ENCODE peak calls at places on chromosomes 12 and 14, in five cellular contexts. Z, M, F, V and D are unnamed samples.

GRCh38 chr12:64098709-64099354 is 123.3 kb downstream of the KICS2 start:
- DNase-seq in Z (no peak), M (peak), F (no peak), V (peak), D (no peak)

GRCh38 chr14:81432171-81432570 is 32.0 kb upstream of the STON2 start:
- DNase-seq in Z (no peak), M (no peak), F (no peak), V (no peak), D (no peak)

GRCh38 chr12:110345176-110345651 is 58.3 kb downstream of the ANAPC7 start:
- DNase-seq in Z (no peak), M (no peak), F (no peak), V (no peak), D (no peak)

GRCh38 chr12:124369055-124369900 is 74.4 kb downstream of the RFLNA start:
- DNase-seq in Z (no peak), M (no peak), F (no peak), V (peak), D (no peak)

GRCh38 chr14:29085546-29085945 is 319.0 kb downstream of the FOXG1 start:
- DNase-seq in Z (no peak), M (no peak), F (no peak), V (no peak), D (no peak)

GRCh38 chr12:32561931-32562341 is 117.2 kb upstream of the DNM1L start:
- DNase-seq in Z (no peak), M (peak), F (no peak), V (peak), D (no peak)

GRCh38 chr12:120361506-120362208 is 7.3 kb downstream of the MSI1 start:
- DNase-seq in Z (peak), M (no peak), F (no peak), V (peak), D (no peak)

GRCh38 chr14:68516235-68516634 is 276.6 kb downstream of the ZFP36L1 start:
- DNase-seq in Z (no peak), M (no peak), F (no peak), V (no peak), D (no peak)

GRCh38 chr12:78331764-78332163 is 501.1 kb downstream of the NAV3 start:
- DNase-seq in Z (no peak), M (no peak), F (no peak), V (no peak), D (no peak)

GRCh38 chr12:63103489-63104131 is 47.4 kb downstream of the AVPR1A start:
- DNase-seq in Z (peak), M (no peak), F (no peak), V (no peak), D (no peak)

GRCh38 chr12:46391630-46392029 is 19.1 kb upstream of the SLC38A2 start:
- DNase-seq in Z (no peak), M (no peak), F (no peak), V (no peak), D (no peak)

GRCh38 chr12:50246159-50246865 is 37.0 kb downstream of the LIMA1 start:
- DNase-seq in Z (no peak), M (no peak), F (no peak), V (no peak), D (no peak)

GRCh38 chr12:6647083-6647604 is at the start of gene ACRBP:
- DNase-seq in Z (no peak), M (peak), F (peak), V (peak), D (no peak)

GRCh38 chr12:22631863-22632463 is 7.0 kb downstream of the ETNK1 start:
- DNase-seq in Z (no peak), M (no peak), F (no peak), V (no peak), D (no peak)

GRCh38 chr14:34837801-34838322 is 37.3 kb downstream of the BAZ1A start:
- DNase-seq in Z (no peak), M (no peak), F (no peak), V (no peak), D (no peak)

GRCh38 chr12:51820721-51821422 is 27.6 kb downstream of the FIGNL2 start:
- DNase-seq in Z (peak), M (no peak), F (peak), V (peak), D (peak)

GRCh38 chr14:35353409-35354172 is 51.0 kb downstream of the NFKBIA start:
- DNase-seq in Z (no peak), M (peak), F (no peak), V (no peak), D (no peak)

GRCh38 chr14:42930058-42930457 is 1323.4 kb downstream of the LRFN5 start:
- DNase-seq in Z (no peak), M (peak), F (no peak), V (no peak), D (no peak)

GRCh38 chr12:7116916-7117315 is 7.9 kb upstream of the C1RL start:
- DNase-seq in Z (no peak), M (no peak), F (no peak), V (no peak), D (no peak)

GRCh38 chr12:118428643-118429042 is 52.3 kb downstream of the SUDS3 start:
- DNase-seq in Z (no peak), M (no peak), F (no peak), V (no peak), D (no peak)

GRCh38 chr14:92105845-92106094 is 612 bp downstream of the ATXN3 start:
- DNase-seq in Z (no peak), M (no peak), F (no peak), V (no peak), D (no peak)

GRCh38 chr14:99690636-99691035 is 6.5 kb downstream of the CYP46A1 start:
- DNase-seq in Z (no peak), M (no peak), F (no peak), V (no peak), D (no peak)

GRCh38 chr12:101186291-101186690 is 23.7 kb downstream of the SLC5A8 start:
- DNase-seq in Z (no peak), M (no peak), F (no peak), V (no peak), D (no peak)

GRCh38 chr12:57224973-57225679 is 4.4 kb upstream of the SHMT2 start:
- DNase-seq in Z (peak), M (peak), F (peak), V (no peak), D (peak)

GRCh38 chr12:45200497-45201043 is 15.3 kb upstream of the ANO6 start:
- DNase-seq in Z (no peak), M (no peak), F (no peak), V (no peak), D (no peak)

GRCh38 chr12:91577586-91578539 is 395.2 kb upstream of the DCN start:
- DNase-seq in Z (no peak), M (peak), F (no peak), V (no peak), D (no peak)